ENCODE peak calls at places on chromosomes 2 and 18, in six cellular contexts. Q is A549, Z is prostate gland, U is Peyer's patch, E is tibial nerve, F is ovary. O is an unnamed sample. For H3K4me1, the result is how much of the 10 kb centered on the place peaks cover.

GRCh38 chr18:73777356-73778051 is 370.1 kb downstream of the FBXO15 start:
- DNase-seq in E (no peak), Z (no peak), Q (no peak), F (no peak), U (no peak), O (no peak)

GRCh38 chr2:15241208-15241607 is 319.9 kb downstream of the NBAS start:
- DNase-seq in E (no peak), Z (no peak), F (no peak), U (no peak), Q (no peak), O (no peak)

GRCh38 chr2:88831792-88832248 is 140.3 kb downstream of the RPIA start:
- DNase-seq in U (peak), E (peak), F (no peak), Q (peak), Z (no peak), O (no peak)

GRCh38 chr2:232327089-232328037 is 51.2 kb upstream of the ALPP start:
- DNase-seq in U (peak), Z (peak), E (peak), F (peak), Q (peak), O (no peak)

GRCh38 chr18:77197073-77197472 is 52.6 kb upstream of the GALR1 start:
- DNase-seq in U (no peak), E (no peak), Q (no peak), Z (no peak), F (no peak), O (no peak)

GRCh38 chr18:31302991-31303390 is 15.0 kb upstream of the DSG1 start:
- DNase-seq in U (no peak), F (no peak), Q (no peak), Z (no peak), E (no peak), O (no peak)

GRCh38 chr18:74069178-74070050 is 78.2 kb downstream of the FBXO15 start:
- DNase-seq in Q (no peak), E (no peak), U (no peak), F (no peak), Z (no peak), O (no peak)

GRCh38 chr2:191665286-191665685 is 12.7 kb upstream of the NABP1 start:
- DNase-seq in U (no peak), E (no peak), Z (no peak), Q (no peak), F (no peak), O (no peak)

GRCh38 chr2:168935810-168936581 is 34.9 kb downstream of the G6PC2 start:
- DNase-seq in U (no peak), E (no peak), Q (no peak), Z (no peak), F (no peak), O (no peak)

GRCh38 chr2:148861367-148861766 is 13.7 kb upstream of the KIF5C start:
- DNase-seq in Q (no peak), F (no peak), U (no peak), Z (no peak), E (no peak), O (no peak)

GRCh38 chr2:23427350-23427749 is 42.4 kb downstream of the KLHL29 start:
- DNase-seq in Z (no peak), E (no peak), U (no peak), F (no peak), Q (no peak), O (no peak)

DNA sequence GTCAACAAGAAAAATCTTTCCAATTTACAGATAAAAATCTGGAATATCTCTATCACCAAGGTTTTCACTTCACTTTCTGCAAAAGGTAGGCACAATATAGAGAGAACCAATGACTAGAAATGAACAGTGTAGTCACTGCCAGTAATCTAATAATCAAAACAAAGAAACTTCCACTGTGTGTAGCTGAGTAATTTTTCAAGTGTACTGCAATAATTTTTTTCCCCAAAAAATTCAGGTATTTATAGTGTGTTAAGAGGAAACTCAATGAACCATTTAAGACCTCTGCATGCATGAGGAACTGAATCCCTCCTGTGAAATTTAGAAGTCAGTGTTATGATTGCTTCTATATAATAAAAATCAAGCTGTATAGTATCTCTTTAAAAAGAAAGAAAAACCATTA is 121.8 kb downstream of the MEMO1 start:
- DNase-seq in Z (no peak), U (no peak), E (no peak), F (no peak), Q (no peak), O (no peak)
- H3K4me1 ChIP-seq in Z (under half), U (under half), E (under half), F (under half), Q (under half), O (under half)

DNA sequence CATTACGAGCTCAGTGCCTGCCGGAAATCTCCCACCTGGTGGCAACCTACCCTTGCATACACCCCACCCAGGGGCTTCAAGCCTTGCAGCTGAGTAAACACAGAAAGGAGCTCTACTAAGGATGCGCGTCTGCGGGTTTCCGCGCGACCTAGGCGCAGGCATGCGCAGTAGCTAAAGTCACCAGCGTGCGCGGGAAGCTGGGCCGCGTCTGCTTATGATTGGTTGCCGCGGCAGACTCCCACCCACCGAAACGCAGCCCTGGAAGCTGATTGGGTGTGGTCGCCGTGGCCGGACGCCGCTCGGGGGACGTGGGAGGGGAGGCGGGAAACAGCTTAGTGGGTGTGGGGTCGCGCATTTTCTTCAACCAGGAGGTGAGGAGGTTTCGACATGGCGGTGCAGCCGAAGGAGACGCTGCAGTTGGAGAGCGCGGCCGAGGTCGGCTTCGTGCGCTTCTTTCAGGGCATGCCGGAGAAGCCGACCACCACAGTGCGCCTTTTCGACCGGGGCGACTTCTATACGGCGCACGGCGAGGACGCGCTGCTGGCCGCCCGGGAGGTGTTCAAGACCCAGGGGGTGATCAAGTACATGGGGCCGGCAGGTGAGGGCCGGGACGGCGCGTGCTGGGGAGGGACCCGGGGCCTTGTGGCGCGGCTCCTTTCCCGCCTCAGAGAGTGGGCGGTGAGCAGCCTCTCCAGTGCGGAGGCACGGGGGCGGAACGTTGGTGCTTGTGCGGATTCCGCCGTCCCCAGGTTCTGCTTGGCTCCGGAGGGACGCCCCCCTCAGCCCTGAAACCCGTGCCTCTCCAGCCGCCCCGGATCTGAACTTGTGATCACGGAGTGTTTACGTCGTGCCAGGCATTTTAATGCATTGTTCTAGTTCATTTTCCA is at the start of gene MSH2:
- DNase-seq in F (peak), E (peak), Z (peak), U (peak), Q (peak), O (peak)
- TF ChIP-seq POLR2A in F (no peak), E (no peak), Z (peak), U (peak), Q (peak), O (no peak)

DNA sequence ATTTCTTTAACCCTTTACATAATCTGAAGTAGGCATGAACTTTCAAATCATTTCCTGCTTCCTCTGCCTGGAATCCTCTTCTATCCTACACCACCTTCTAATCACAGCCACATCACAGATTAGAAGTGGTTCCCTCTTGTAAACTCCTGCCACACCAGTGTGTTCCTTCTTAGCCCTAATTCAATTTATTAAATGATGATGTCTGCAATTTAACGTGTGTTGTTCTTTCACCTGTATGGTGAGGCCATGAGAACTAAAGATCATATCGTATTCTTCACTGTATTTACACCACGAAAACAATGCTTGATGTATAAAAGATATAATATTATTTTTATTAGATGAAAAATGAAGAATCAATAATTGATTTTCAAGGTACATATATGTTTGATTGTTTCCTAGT is 494.3 kb downstream of the EPHA4 start:
- DNase-seq in F (no peak), Z (no peak), Q (no peak), E (no peak), U (no peak), O (no peak)
- H3K27ac ChIP-seq in F (no peak), Z (no peak), Q (no peak), E (no peak), U (no peak), O (no peak)

GRCh38 chr2:44939074-44940052 is 2.1 kb upstream of the SIX3 start:
- DNase-seq in E (no peak), Z (no peak), Q (no peak), U (no peak), F (no peak), O (no peak)
- H3K4me1 ChIP-seq in E (half or more), Z (under half), Q (under half), U (half or more), F (under half), O (half or more)

GRCh38 chr2:117935436-117935835 is 78.4 kb downstream of the CCDC93 start:
- DNase-seq in Z (no peak), F (no peak), U (no peak), E (no peak), Q (no peak), O (no peak)

GRCh38 chr2:117931978-117932377 is 81.9 kb downstream of the CCDC93 start:
- DNase-seq in E (no peak), U (no peak), Z (no peak), F (no peak), Q (no peak), O (no peak)

GRCh38 chr2:117931266-117931665 is 82.6 kb downstream of the CCDC93 start:
- DNase-seq in U (no peak), Q (no peak), Z (no peak), F (no peak), E (no peak), O (no peak)

GRCh38 chr2:117935954-117936353 is 77.9 kb downstream of the CCDC93 start:
- DNase-seq in U (no peak), Q (no peak), F (no peak), E (no peak), Z (no peak), O (no peak)

GRCh38 chr2:117933884-117934354 is 80.0 kb downstream of the CCDC93 start:
- DNase-seq in U (no peak), Q (no peak), Z (no peak), E (no peak), F (no peak), O (no peak)
- TF ChIP-seq POLR2A in U (no peak), Q (no peak), Z (no peak), E (no peak), F (no peak), O (no peak)